ENCODE peak calls at places on chromosomes 12 and 14, in four cellular contexts. One of them, this sample, is unnamed.

GRCh38 chr12:612293-612692 is 51.0 kb downstream of the NINJ2 start:
- DNase-seq in ovary: no peak
- DNase-seq in PC-3: no peak
- DNase-seq in skeletal muscle cell: no peak
- DNase-seq in this sample: no peak

GRCh38 chr14:95533391-95533821 is 1.4 kb upstream of the GLRX5 start:
- DNase-seq in ovary: no peak
- DNase-seq in PC-3: peak; percentile 30
- DNase-seq in skeletal muscle cell: no peak
- DNase-seq in this sample: no peak

GRCh38 chr12:124484526-124484953 is 82.9 kb downstream of the NCOR2 start:
- DNase-seq in ovary: no peak
- DNase-seq in PC-3: no peak
- DNase-seq in skeletal muscle cell: no peak
- DNase-seq in this sample: no peak

GRCh38 chr12:106112094-106112822 is 26.5 kb downstream of the NUAK1 start:
- DNase-seq in ovary: peak; percentile 54
- DNase-seq in PC-3: no peak
- DNase-seq in skeletal muscle cell: no peak
- DNase-seq in this sample: no peak

GRCh38 chr14:50272498-50272897 is 39.5 kb downstream of the L2HGDH start:
- DNase-seq in ovary: no peak
- DNase-seq in PC-3: peak; percentile 7
- DNase-seq in skeletal muscle cell: no peak
- DNase-seq in this sample: no peak

GRCh38 chr12:75177997-75178396 is 31.6 kb downstream of the KCNC2 start:
- DNase-seq in ovary: no peak
- DNase-seq in PC-3: peak; percentile 92
- DNase-seq in skeletal muscle cell: peak; percentile 84
- DNase-seq in this sample: peak; percentile 62

GRCh38 chr12:77049767-77050353 is 15.5 kb downstream of the E2F7 start:
- DNase-seq in ovary: no peak
- DNase-seq in PC-3: peak; percentile 83
- DNase-seq in skeletal muscle cell: no peak
- DNase-seq in this sample: no peak

GRCh38 chr14:101104485-101104884 is 201.0 kb upstream of the RTL1 start:
- DNase-seq in ovary: peak; percentile 6
- DNase-seq in PC-3: no peak
- DNase-seq in skeletal muscle cell: no peak
- DNase-seq in this sample: no peak

GRCh38 chr14:96592591-96593388 is 90.6 kb downstream of the PAPOLA start:
- DNase-seq in ovary: no peak
- DNase-seq in PC-3: no peak
- DNase-seq in skeletal muscle cell: no peak
- DNase-seq in this sample: no peak

GRCh38 chr14:25056688-25057078 is 6.7 kb upstream of the STXBP6 start:
- DNase-seq in ovary: no peak
- DNase-seq in PC-3: no peak
- DNase-seq in skeletal muscle cell: no peak
- DNase-seq in this sample: no peak

GRCh38 chr14:98262566-98262965 is 1009.4 kb downstream of the BCL11B start:
- DNase-seq in ovary: no peak
- DNase-seq in PC-3: no peak
- DNase-seq in skeletal muscle cell: no peak
- DNase-seq in this sample: no peak

GRCh38 chr12:7113389-7113871 is 4.4 kb upstream of the C1RL start:
- DNase-seq in ovary: peak; percentile 32
- DNase-seq in PC-3: peak; percentile 33
- DNase-seq in skeletal muscle cell: no peak
- DNase-seq in this sample: no peak

GRCh38 chr14:88559852-88560251 is 3.0 kb upstream of the ZC3H14 start:
- DNase-seq in ovary: no peak
- DNase-seq in PC-3: peak; percentile 63
- DNase-seq in skeletal muscle cell: no peak
- DNase-seq in this sample: no peak

GRCh38 chr14:95935228-95935822 is 58.7 kb downstream of the TUNAR start:
- DNase-seq in ovary: no peak
- DNase-seq in PC-3: peak; percentile 26
- DNase-seq in skeletal muscle cell: peak; percentile 2
- DNase-seq in this sample: no peak

GRCh38 chr12:54213084-54213483 is 24.3 kb upstream of the SMUG1 start:
- DNase-seq in ovary: no peak
- DNase-seq in PC-3: no peak
- DNase-seq in skeletal muscle cell: no peak
- DNase-seq in this sample: no peak

GRCh38 chr14:97058071-97058470 is 260.9 kb downstream of the VRK1 start:
- DNase-seq in ovary: no peak
- DNase-seq in PC-3: no peak
- DNase-seq in skeletal muscle cell: no peak
- DNase-seq in this sample: no peak

GRCh38 chr12:117105902-117106301 is 6.7 kb upstream of the TESC start:
- DNase-seq in ovary: no peak
- DNase-seq in PC-3: peak; percentile 87
- DNase-seq in skeletal muscle cell: no peak
- DNase-seq in this sample: no peak

GRCh38 chr12:26803552-26803951 is 29.4 kb downstream of the ITPR2 start:
- DNase-seq in ovary: no peak
- DNase-seq in PC-3: peak; percentile 70
- DNase-seq in skeletal muscle cell: no peak
- DNase-seq in this sample: peak; percentile 31

GRCh38 chr12:53097564-53098353 is at the start of gene IGFBP6:
- DNase-seq in ovary: peak; percentile 77
- DNase-seq in PC-3: peak; percentile 63
- DNase-seq in skeletal muscle cell: no peak
- DNase-seq in this sample: no peak
- H3K4me3 ChIP-seq in ovary: peak within 1 kb of the TSS; percentile 51
- H3K4me3 ChIP-seq in PC-3: peak within 1 kb of the TSS; percentile 96
- H3K4me3 ChIP-seq in skeletal muscle cell: peak within 1 kb of the TSS; percentile 63
- H3K4me3 ChIP-seq in this sample: peak within 1 kb of the TSS; percentile 73

GRCh38 chr14:54366726-54367707 is 29.8 kb upstream of the CDKN3 start:
- DNase-seq in ovary: no peak
- DNase-seq in PC-3: peak; percentile 88
- DNase-seq in skeletal muscle cell: peak; percentile 31
- DNase-seq in this sample: peak; percentile 38
- H3K4me3 ChIP-seq in ovary: no peak overlapping the region
- H3K4me3 ChIP-seq in PC-3: no peak overlapping the region
- H3K4me3 ChIP-seq in skeletal muscle cell: no peak overlapping the region
- H3K4me3 ChIP-seq in this sample: no peak overlapping the region

DNA sequence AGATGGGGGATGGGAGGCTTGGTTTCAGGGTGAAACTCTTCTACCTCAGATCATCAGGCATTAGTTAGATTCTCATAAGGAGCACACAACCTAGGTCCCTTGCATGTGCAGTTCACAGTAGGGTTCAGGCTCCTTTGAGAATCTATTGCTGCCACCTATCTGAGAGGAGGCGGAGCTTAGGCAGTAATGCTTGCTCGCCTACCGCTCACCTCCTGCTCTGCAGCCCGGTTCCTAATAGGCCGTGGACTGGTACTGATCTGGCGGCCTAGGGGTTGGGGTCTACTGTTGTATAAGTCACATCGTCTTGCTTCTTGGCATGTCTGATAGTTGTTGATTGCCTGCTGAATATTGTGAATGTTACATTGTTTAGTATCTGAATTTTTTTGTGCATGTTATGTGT is 12.2 kb downstream of the SCYL2 start:
- DNase-seq in ovary: no peak
- DNase-seq in PC-3: no peak
- DNase-seq in skeletal muscle cell: no peak
- DNase-seq in this sample: no peak
- H3K4me3 ChIP-seq in ovary: no peak overlapping the region
- H3K4me3 ChIP-seq in PC-3: no peak overlapping the region
- H3K4me3 ChIP-seq in skeletal muscle cell: no peak overlapping the region
- H3K4me3 ChIP-seq in this sample: no peak overlapping the region

DNA sequence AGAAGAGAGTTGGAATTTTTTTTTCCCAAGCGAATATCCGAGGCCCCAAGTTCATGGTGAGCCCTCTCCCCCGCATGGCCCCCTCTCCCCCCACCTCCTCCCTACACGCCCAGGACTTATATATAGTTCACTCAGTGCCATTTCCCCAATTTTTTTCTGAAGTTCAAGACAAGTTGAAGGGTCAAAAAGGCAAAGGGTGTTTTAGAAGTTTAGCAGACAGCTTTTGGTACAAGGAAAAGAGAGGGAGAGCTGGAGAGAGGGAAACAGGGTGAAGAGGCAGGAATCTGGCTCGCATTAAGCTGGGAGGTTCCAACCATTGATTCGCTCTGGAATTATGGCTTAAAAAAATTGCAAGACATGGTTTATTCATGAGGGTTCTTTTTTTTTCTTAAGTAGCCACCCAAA is 329.7 kb upstream of the TBX3 start:
- DNase-seq in ovary: peak; percentile 66
- DNase-seq in PC-3: no peak
- DNase-seq in skeletal muscle cell: no peak
- DNase-seq in this sample: no peak
- H3K4me3 ChIP-seq in ovary: no peak overlapping the region
- H3K4me3 ChIP-seq in PC-3: no peak overlapping the region
- H3K4me3 ChIP-seq in skeletal muscle cell: no peak overlapping the region
- H3K4me3 ChIP-seq in this sample: no peak overlapping the region

This sample was measured in AG04449.